ENCODE peak calls at places on chromosomes 11 and 22, in six cellular contexts. N is heart left ventricle; I is left cardiac atrium; F is stimulated activated naive B cell treated with anti-CD40 and anti-IgM and Interleukin-4, amounts not matched to agents 10 μg/mL and 1 μg/mL and 100 μg/mL, for 72 hours; P is T-helper 17 cell; W is activated naive CD8-positive, alpha-beta T cell treated with anti-CD3 and anti-CD28 coated beads, Interleukin-2, amount 10 ng/mL, durations not matched to agents 7 days and 5 days. U is an unnamed sample.

GRCh38 chr22:23223566-23224317 is 43.4 kb downstream of the BCR start:
- ATAC-seq in N (peak), I (peak), F (no peak), P (no peak), W (no peak), U (no peak)

GRCh38 chr22:39967996-39968968 is 8.1 kb downstream of the TMA7B start:
- ATAC-seq in N (peak), I (peak), F (no peak), P (no peak), W (no peak), U (no peak)

GRCh38 chr11:73331138-73331916 is 23.3 kb downstream of the ARHGEF17 start:
- ATAC-seq in N (no peak), I (no peak), F (no peak), P (no peak), W (no peak), U (no peak)

GRCh38 chr22:20781272-20781990 is 7.5 kb downstream of the SERPIND1 start:
- ATAC-seq in N (no peak), I (no peak), F (no peak), P (no peak), W (no peak), U (no peak)

GRCh38 chr11:30282289-30282631 is 40.6 kb upstream of the ARL14EP start:
- ATAC-seq in N (no peak), I (no peak), F (peak), P (peak), W (peak), U (peak)

GRCh38 chr22:46355369-46355995 is 20.0 kb downstream of the TRMU start:
- ATAC-seq in N (peak), I (peak), F (peak), P (peak), W (peak), U (peak)

GRCh38 chr11:27468209-27468608 is 4.4 kb downstream of the LGR4 start:
- ATAC-seq in N (no peak), I (peak), F (no peak), P (no peak), W (no peak), U (no peak)

GRCh38 chr22:50470491-50470890 is 4.3 kb downstream of the SBF1 start:
- ATAC-seq in N (no peak), I (no peak), F (no peak), P (no peak), W (no peak), U (peak)

GRCh38 chr11:81470446-81470845 is 1263.2 kb downstream of the FAM181B start:
- ATAC-seq in N (no peak), I (no peak), F (no peak), P (no peak), W (no peak), U (no peak)

GRCh38 chr22:30023099-30023498 is 57.2 kb upstream of the HORMAD2 start:
- ATAC-seq in N (no peak), I (no peak), F (peak), P (no peak), W (no peak), U (no peak)

GRCh38 chr11:63012450-63013238 is 3.0 kb downstream of the SLC22A8 start:
- ATAC-seq in N (no peak), I (peak), F (no peak), P (no peak), W (no peak), U (no peak)

GRCh38 chr11:25065711-25066110 is 568.9 kb downstream of the LUZP2 start:
- ATAC-seq in N (no peak), I (no peak), F (no peak), P (no peak), W (no peak), U (no peak)

GRCh38 chr11:60155928-60156327 is 27.0 kb downstream of the MS4A6A start:
- ATAC-seq in N (no peak), I (no peak), F (no peak), P (no peak), W (no peak), U (no peak)

GRCh38 chr22:29385305-29385704 is 3.1 kb downstream of the AP1B1 start:
- ATAC-seq in N (no peak), I (no peak), F (no peak), P (no peak), W (no peak), U (no peak)

GRCh38 chr22:17349172-17349571 is 20.1 kb upstream of the CECR2 start:
- ATAC-seq in N (no peak), I (no peak), F (no peak), P (no peak), W (no peak), U (no peak)

GRCh38 chr22:38872831-38873248 is 824 bp upstream of the CBX6 start:
- ATAC-seq in N (peak), I (peak), F (no peak), P (no peak), W (no peak), U (no peak)

GRCh38 chr11:15579287-15580001 is 464.7 kb downstream of the INSC start:
- ATAC-seq in N (no peak), I (no peak), F (no peak), P (no peak), W (no peak), U (no peak)

GRCh38 chr11:93524868-93525267 is 18.3 kb downstream of the SMCO4 start:
- ATAC-seq in N (no peak), I (peak), F (no peak), P (no peak), W (no peak), U (no peak)

GRCh38 chr22:46781291-46781690 is 18.8 kb downstream of the TBC1D22A start:
- ATAC-seq in N (no peak), I (no peak), F (no peak), P (no peak), W (no peak), U (no peak)

GRCh38 chr11:103681855-103682254 is 354.6 kb upstream of the DDI1 start:
- ATAC-seq in N (peak), I (peak), F (no peak), P (no peak), W (no peak), U (no peak)

GRCh38 chr22:39351689-39352214 is 2.0 kb downstream of the SYNGR1 start:
- ATAC-seq in N (no peak), I (no peak), F (peak), P (peak), W (peak), U (peak)

GRCh38 chr11:10387209-10388083 is 67.6 kb upstream of the AMPD3 start:
- ATAC-seq in N (peak), I (peak), F (no peak), P (no peak), W (no peak), U (peak)